ENCODE peak calls at places on chromosome 18, in six cellular contexts. One of them, this sample, is unnamed. For H3K4me1, the result is how much of the 10 kb centered on the place peaks cover.

GRCh38 chr18:47883771-47884413 is 46.6 kb downstream of the SMAD2 start:
- DNase-seq in HepG2: no peak
- DNase-seq in effector memory CD4-positive, alpha-beta T cell: no peak
- DNase-seq in ovary: no peak
- DNase-seq in hepatocyte: peak
- DNase-seq in neuronal stem cell: no peak
- DNase-seq in this sample: no peak

GRCh38 chr18:35754464-35754863 is 172.9 kb downstream of the GALNT1 start:
- DNase-seq in HepG2: no peak
- DNase-seq in effector memory CD4-positive, alpha-beta T cell: no peak
- DNase-seq in ovary: no peak
- DNase-seq in hepatocyte: no peak
- DNase-seq in neuronal stem cell: no peak
- DNase-seq in this sample: no peak

GRCh38 chr18:45073556-45073955 is 392.9 kb downstream of the SETBP1 start:
- DNase-seq in HepG2: no peak
- DNase-seq in effector memory CD4-positive, alpha-beta T cell: no peak
- DNase-seq in ovary: no peak
- DNase-seq in hepatocyte: no peak
- DNase-seq in neuronal stem cell: no peak
- DNase-seq in this sample: no peak

GRCh38 chr18:36179562-36180334 is 7.5 kb upstream of the MOCOS start:
- DNase-seq in HepG2: no peak
- DNase-seq in effector memory CD4-positive, alpha-beta T cell: no peak
- DNase-seq in ovary: peak
- DNase-seq in hepatocyte: peak
- DNase-seq in neuronal stem cell: no peak
- DNase-seq in this sample: peak

GRCh38 chr18:70363861-70364260 is 75.0 kb downstream of the SOCS6 start:
- DNase-seq in HepG2: peak
- DNase-seq in effector memory CD4-positive, alpha-beta T cell: no peak
- DNase-seq in ovary: no peak
- DNase-seq in hepatocyte: peak
- DNase-seq in neuronal stem cell: no peak
- DNase-seq in this sample: no peak

GRCh38 chr18:74898965-74899364 is 301.3 kb downstream of the ZNF407 start:
- DNase-seq in HepG2: peak
- DNase-seq in effector memory CD4-positive, alpha-beta T cell: no peak
- DNase-seq in ovary: no peak
- DNase-seq in hepatocyte: no peak
- DNase-seq in neuronal stem cell: no peak
- DNase-seq in this sample: no peak

GRCh38 chr18:59383831-59384230 is 24.8 kb upstream of the LMAN1 start:
- DNase-seq in HepG2: no peak
- DNase-seq in effector memory CD4-positive, alpha-beta T cell: no peak
- DNase-seq in ovary: no peak
- DNase-seq in hepatocyte: no peak
- DNase-seq in neuronal stem cell: peak
- DNase-seq in this sample: no peak

GRCh38 chr18:68262697-68263293 is 452.1 kb downstream of the TMX3 start:
- DNase-seq in HepG2: no peak
- DNase-seq in effector memory CD4-positive, alpha-beta T cell: no peak
- DNase-seq in ovary: no peak
- DNase-seq in hepatocyte: no peak
- DNase-seq in neuronal stem cell: no peak
- DNase-seq in this sample: no peak

GRCh38 chr18:75133721-75134645 is 75.0 kb downstream of the PTGR3 start:
- DNase-seq in HepG2: no peak
- DNase-seq in effector memory CD4-positive, alpha-beta T cell: no peak
- DNase-seq in ovary: no peak
- DNase-seq in hepatocyte: no peak
- DNase-seq in neuronal stem cell: no peak
- DNase-seq in this sample: no peak

GRCh38 chr18:24268784-24269550 is 128.7 kb downstream of the OSBPL1A start:
- DNase-seq in HepG2: no peak
- DNase-seq in effector memory CD4-positive, alpha-beta T cell: no peak
- DNase-seq in ovary: no peak
- DNase-seq in hepatocyte: peak
- DNase-seq in neuronal stem cell: no peak
- DNase-seq in this sample: no peak

GRCh38 chr18:49500136-49500921 is 13.3 kb upstream of the C18orf32 start:
- DNase-seq in HepG2: no peak
- DNase-seq in effector memory CD4-positive, alpha-beta T cell: no peak
- DNase-seq in ovary: no peak
- DNase-seq in hepatocyte: no peak
- DNase-seq in neuronal stem cell: peak
- DNase-seq in this sample: no peak

GRCh38 chr18:63578357-63578958 is 8.7 kb upstream of the SERPINB13 start:
- DNase-seq in HepG2: peak
- DNase-seq in effector memory CD4-positive, alpha-beta T cell: no peak
- DNase-seq in ovary: no peak
- DNase-seq in hepatocyte: peak
- DNase-seq in neuronal stem cell: peak
- DNase-seq in this sample: no peak

GRCh38 chr18:14969507-14969906 is 221.5 kb downstream of the ANKRD30B start:
- DNase-seq in HepG2: no peak
- DNase-seq in effector memory CD4-positive, alpha-beta T cell: no peak
- DNase-seq in ovary: no peak
- DNase-seq in hepatocyte: no peak
- DNase-seq in neuronal stem cell: no peak
- DNase-seq in this sample: no peak

GRCh38 chr18:47899107-47899840 is 31.2 kb downstream of the SMAD2 start:
- DNase-seq in HepG2: no peak
- DNase-seq in effector memory CD4-positive, alpha-beta T cell: no peak
- DNase-seq in ovary: no peak
- DNase-seq in hepatocyte: no peak
- DNase-seq in neuronal stem cell: peak
- DNase-seq in this sample: no peak

GRCh38 chr18:37537868-37538525 is 27.6 kb downstream of the CELF4 start:
- DNase-seq in HepG2: peak
- DNase-seq in effector memory CD4-positive, alpha-beta T cell: no peak
- DNase-seq in ovary: peak
- DNase-seq in hepatocyte: peak
- DNase-seq in neuronal stem cell: peak
- DNase-seq in this sample: peak

GRCh38 chr18:11665587-11665986 is 23.5 kb upstream of the GNAL start:
- DNase-seq in HepG2: no peak
- DNase-seq in effector memory CD4-positive, alpha-beta T cell: no peak
- DNase-seq in ovary: no peak
- DNase-seq in hepatocyte: no peak
- DNase-seq in neuronal stem cell: no peak
- DNase-seq in this sample: no peak

GRCh38 chr18:11047156-11047555 is 102.2 kb downstream of the PIEZO2 start:
- DNase-seq in HepG2: no peak
- DNase-seq in effector memory CD4-positive, alpha-beta T cell: no peak
- DNase-seq in ovary: no peak
- DNase-seq in hepatocyte: peak
- DNase-seq in neuronal stem cell: no peak
- DNase-seq in this sample: no peak

GRCh38 chr18:31684279-31685096 is at the start of gene B4GALT6:
- DNase-seq in HepG2: no peak
- DNase-seq in effector memory CD4-positive, alpha-beta T cell: no peak
- DNase-seq in ovary: peak
- DNase-seq in hepatocyte: peak
- DNase-seq in neuronal stem cell: peak
- DNase-seq in this sample: peak

GRCh38 chr18:8910843-8911242 is 191.7 kb upstream of the NDUFV2 start:
- DNase-seq in HepG2: no peak
- DNase-seq in effector memory CD4-positive, alpha-beta T cell: no peak
- DNase-seq in ovary: no peak
- DNase-seq in hepatocyte: no peak
- DNase-seq in neuronal stem cell: no peak
- DNase-seq in this sample: no peak

GRCh38 chr18:79510731-79511141 is 115.0 kb downstream of the NFATC1 start:
- DNase-seq in HepG2: no peak
- DNase-seq in effector memory CD4-positive, alpha-beta T cell: no peak
- DNase-seq in ovary: peak
- DNase-seq in hepatocyte: no peak
- DNase-seq in neuronal stem cell: no peak
- DNase-seq in this sample: peak

GRCh38 chr18:62436636-62437519 is 85.9 kb upstream of the ZCCHC2 start:
- DNase-seq in HepG2: no peak
- DNase-seq in effector memory CD4-positive, alpha-beta T cell: no peak
- DNase-seq in ovary: peak
- DNase-seq in hepatocyte: peak
- DNase-seq in neuronal stem cell: no peak
- DNase-seq in this sample: peak

GRCh38 chr18:45071959-45072358 is 391.3 kb downstream of the SETBP1 start:
- DNase-seq in HepG2: no peak
- DNase-seq in effector memory CD4-positive, alpha-beta T cell: no peak
- DNase-seq in ovary: no peak
- DNase-seq in hepatocyte: no peak
- DNase-seq in neuronal stem cell: no peak
- DNase-seq in this sample: no peak

GRCh38 chr18:12766986-12767433 is 64.2 kb downstream of the PSMG2 start:
- DNase-seq in HepG2: peak
- DNase-seq in effector memory CD4-positive, alpha-beta T cell: no peak
- DNase-seq in ovary: no peak
- DNase-seq in hepatocyte: peak
- DNase-seq in neuronal stem cell: peak
- DNase-seq in this sample: no peak

GRCh38 chr18:36028859-36029258 is 38.5 kb downstream of the RPRD1A start:
- DNase-seq in HepG2: peak
- DNase-seq in effector memory CD4-positive, alpha-beta T cell: no peak
- DNase-seq in ovary: no peak
- DNase-seq in hepatocyte: no peak
- DNase-seq in neuronal stem cell: no peak
- DNase-seq in this sample: no peak

GRCh38 chr18:2411381-2411977 is 159.8 kb downstream of the METTL4 start:
- DNase-seq in HepG2: no peak
- DNase-seq in effector memory CD4-positive, alpha-beta T cell: no peak
- DNase-seq in ovary: no peak
- DNase-seq in hepatocyte: no peak
- DNase-seq in neuronal stem cell: no peak
- DNase-seq in this sample: no peak

GRCh38 chr18:830315-830901 is 18.4 kb upstream of the YES1 start:
- DNase-seq in HepG2: no peak
- DNase-seq in effector memory CD4-positive, alpha-beta T cell: peak
- DNase-seq in ovary: no peak
- DNase-seq in hepatocyte: no peak
- DNase-seq in neuronal stem cell: no peak
- DNase-seq in this sample: no peak

GRCh38 chr18:31648458-31648857 is 35.9 kb downstream of the B4GALT6 start:
- DNase-seq in HepG2: no peak
- DNase-seq in effector memory CD4-positive, alpha-beta T cell: no peak
- DNase-seq in ovary: no peak
- DNase-seq in hepatocyte: no peak
- DNase-seq in neuronal stem cell: no peak
- DNase-seq in this sample: no peak

DNA sequence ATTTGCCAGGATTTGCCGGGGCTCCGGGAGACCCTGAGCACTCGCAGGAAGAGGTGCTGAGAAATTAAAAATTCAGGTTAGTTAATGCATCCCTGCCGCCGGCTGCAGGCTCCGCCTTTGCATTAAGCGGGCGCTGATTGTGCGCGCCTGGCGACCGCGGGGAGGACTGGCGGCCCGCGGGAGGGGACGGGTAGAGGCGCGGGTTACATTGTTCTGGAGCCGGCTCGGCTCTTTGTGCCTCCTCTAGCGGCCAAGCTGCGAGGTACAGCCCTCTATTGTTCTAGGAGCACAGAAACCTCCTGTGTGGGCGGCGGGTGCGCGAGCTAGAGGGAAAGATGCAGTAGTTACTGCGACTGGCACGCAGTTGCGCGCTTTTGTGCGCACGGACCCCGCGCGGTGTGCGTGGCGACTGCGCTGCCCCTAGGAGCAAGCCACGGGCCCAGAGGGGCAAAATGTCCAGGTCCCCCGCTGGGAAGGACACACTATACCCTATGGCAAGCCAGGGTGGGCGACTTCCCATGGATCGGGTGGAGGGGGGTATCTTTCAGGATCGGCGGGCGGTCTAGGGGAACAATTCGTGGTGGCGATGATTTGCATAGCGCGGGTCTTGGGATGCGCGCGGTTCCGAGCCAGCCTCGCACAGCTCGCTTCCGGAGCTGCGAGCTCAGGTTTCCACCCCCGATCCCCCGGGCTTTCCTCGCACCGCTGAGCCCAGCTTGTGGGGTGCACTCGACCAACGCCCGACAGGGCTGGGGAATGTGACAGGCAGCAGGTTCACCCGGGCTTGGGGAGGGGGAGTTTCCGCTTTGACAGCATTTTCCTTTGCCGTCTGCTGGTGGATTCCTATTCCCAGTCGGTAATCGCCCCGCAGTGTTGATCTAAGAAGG is 2.9 kb downstream of the ONECUT2 start:
- DNase-seq in HepG2: peak
- DNase-seq in effector memory CD4-positive, alpha-beta T cell: no peak
- DNase-seq in ovary: peak
- DNase-seq in hepatocyte: peak
- DNase-seq in neuronal stem cell: peak
- DNase-seq in this sample: no peak
- H3K4me1 ChIP-seq in HepG2: under half
- H3K4me1 ChIP-seq in effector memory CD4-positive, alpha-beta T cell: under half
- H3K4me1 ChIP-seq in ovary: under half
- H3K4me1 ChIP-seq in hepatocyte: under half
- H3K4me1 ChIP-seq in neuronal stem cell: under half
- H3K4me1 ChIP-seq in this sample: under half

GRCh38 chr18:72867721-72868665 is at the start of gene NETO1:
- DNase-seq in HepG2: no peak
- DNase-seq in effector memory CD4-positive, alpha-beta T cell: no peak
- DNase-seq in ovary: no peak
- DNase-seq in hepatocyte: no peak
- DNase-seq in neuronal stem cell: peak
- DNase-seq in this sample: no peak

GRCh38 chr18:72868666-72869661 is 1.2 kb upstream of the NETO1 start:
- DNase-seq in HepG2: no peak
- DNase-seq in effector memory CD4-positive, alpha-beta T cell: no peak
- DNase-seq in ovary: no peak
- DNase-seq in hepatocyte: no peak
- DNase-seq in neuronal stem cell: peak
- DNase-seq in this sample: no peak

GRCh38 chr18:72866901-72867701 is 686 bp downstream of the NETO1 start:
- DNase-seq in HepG2: no peak
- DNase-seq in effector memory CD4-positive, alpha-beta T cell: no peak
- DNase-seq in ovary: no peak
- DNase-seq in hepatocyte: no peak
- DNase-seq in neuronal stem cell: peak
- DNase-seq in this sample: no peak

GRCh38 chr18:72863754-72864153 is 4.0 kb downstream of the NETO1 start:
- DNase-seq in HepG2: no peak
- DNase-seq in effector memory CD4-positive, alpha-beta T cell: no peak
- DNase-seq in ovary: no peak
- DNase-seq in hepatocyte: no peak
- DNase-seq in neuronal stem cell: no peak
- DNase-seq in this sample: no peak

GRCh38 chr18:72866572-72866900 is 1.3 kb downstream of the NETO1 start:
- DNase-seq in HepG2: no peak
- DNase-seq in effector memory CD4-positive, alpha-beta T cell: no peak
- DNase-seq in ovary: no peak
- DNase-seq in hepatocyte: no peak
- DNase-seq in neuronal stem cell: peak
- DNase-seq in this sample: no peak
- H3K4me3 ChIP-seq in HepG2: no peak
- H3K4me3 ChIP-seq in effector memory CD4-positive, alpha-beta T cell: no peak
- H3K4me3 ChIP-seq in ovary: no peak
- H3K4me3 ChIP-seq in hepatocyte: no peak
- H3K4me3 ChIP-seq in neuronal stem cell: peak
- H3K4me3 ChIP-seq in this sample: no peak

GRCh38 chr18:28438381-28438780 is 261.5 kb upstream of the CDH2 start:
- DNase-seq in HepG2: no peak
- DNase-seq in effector memory CD4-positive, alpha-beta T cell: no peak
- DNase-seq in ovary: no peak
- DNase-seq in hepatocyte: no peak
- DNase-seq in neuronal stem cell: no peak
- DNase-seq in this sample: no peak
- H3K4me1 ChIP-seq in HepG2: under half
- H3K4me1 ChIP-seq in effector memory CD4-positive, alpha-beta T cell: under half
- H3K4me1 ChIP-seq in ovary: under half
- H3K4me1 ChIP-seq in hepatocyte: under half
- H3K4me1 ChIP-seq in neuronal stem cell: under half
- H3K4me1 ChIP-seq in this sample: under half

GRCh38 chr18:55418439-55418838 is 169.6 kb downstream of the TCF4 start:
- DNase-seq in HepG2: no peak
- DNase-seq in effector memory CD4-positive, alpha-beta T cell: no peak
- DNase-seq in ovary: no peak
- DNase-seq in hepatocyte: no peak
- DNase-seq in neuronal stem cell: no peak
- DNase-seq in this sample: no peak
- H3K4me3 ChIP-seq in HepG2: no peak
- H3K4me3 ChIP-seq in effector memory CD4-positive, alpha-beta T cell: no peak
- H3K4me3 ChIP-seq in ovary: no peak
- H3K4me3 ChIP-seq in hepatocyte: no peak
- H3K4me3 ChIP-seq in neuronal stem cell: no peak
- H3K4me3 ChIP-seq in this sample: no peak